ENCODE peak calls at places on chromosomes 11 and 22, in nine cellular contexts. S is transverse colon; J is CD8-positive, alpha-beta T cell; U is ascending aorta; C is neural progenitor cell; X is left ventricle myocardium inferior; D is ovary; Z is heart left ventricle; V is CD8-positive, alpha-beta memory T cell. E is an unnamed sample. For H3K4me1, the result is how much of the 10 kb centered on the place peaks cover.

GRCh38 chr11:70538641-70539359 is 140.5 kb downstream of the CTTN start:
- DNase-seq in U (no peak), C (no peak), S (no peak), J (no peak), Z (no peak), X (no peak), D (no peak), V (no peak), E (peak)

GRCh38 chr11:60870733-60871377 is 3.5 kb downstream of the ZP1 start:
- DNase-seq in S (no peak), D (no peak), J (no peak), C (no peak), U (peak), Z (no peak), V (no peak), X (no peak), E (no peak)

GRCh38 chr11:119589011-119589410 is 140.0 kb downstream of the NECTIN1 start:
- DNase-seq in J (no peak), D (no peak), U (no peak), X (no peak), V (no peak), C (no peak), S (no peak), Z (no peak), E (no peak)

GRCh38 chr22:50731811-50732624 is 6.0 kb upstream of the ACR start:
- DNase-seq in D (peak), Z (peak), S (peak), X (peak), V (peak), J (peak), C (peak), U (peak), E (no peak)

GRCh38 chr11:69943066-69943465 is 123.8 kb upstream of the FGF3 start:
- DNase-seq in D (no peak), S (no peak), U (no peak), X (no peak), C (no peak), Z (no peak), V (no peak), J (no peak), E (no peak)

GRCh38 chr11:89737116-89737515 is 27.0 kb downstream of the TRIM77 start:
- DNase-seq in Z (no peak), U (no peak), X (no peak), C (no peak), D (no peak), J (no peak), V (no peak), S (no peak), E (no peak)

GRCh38 chr22:41636467-41636866 is 15.4 kb downstream of the XRCC6 start:
- DNase-seq in V (no peak), U (no peak), J (no peak), C (no peak), Z (peak), X (peak), D (no peak), S (no peak), E (no peak)

GRCh38 chr11:121671276-121672168 is 218.8 kb upstream of the SORL1-AS1 start:
- DNase-seq in S (no peak), J (no peak), C (no peak), X (no peak), U (no peak), Z (no peak), V (no peak), D (peak), E (no peak)

GRCh38 chr11:114511538-114511937 is 48.1 kb downstream of the NXPE1 start:
- DNase-seq in D (no peak), X (no peak), Z (no peak), S (no peak), C (no peak), J (no peak), U (no peak), V (no peak), E (no peak)

GRCh38 chr11:1351278-1351937 is 38.3 kb upstream of the BRSK2 start:
- DNase-seq in J (no peak), Z (no peak), D (no peak), V (no peak), S (no peak), X (no peak), U (no peak), C (no peak), E (peak)

GRCh38 chr11:62805991-62806441 is 776 bp upstream of the NXF1 start:
- DNase-seq in X (no peak), Z (no peak), J (peak), V (no peak), C (peak), S (peak), U (no peak), D (no peak), E (no peak)

GRCh38 chr11:131614514-131615085 is 244.2 kb downstream of the NTM start:
- DNase-seq in C (no peak), S (no peak), Z (no peak), V (no peak), D (no peak), J (no peak), X (no peak), U (no peak), E (no peak)

GRCh38 chr11:93663021-93663420 is 1.5 kb downstream of the CEP295 start:
- DNase-seq in J (no peak), C (peak), Z (no peak), V (no peak), X (no peak), S (no peak), D (no peak), U (no peak), E (no peak)

GRCh38 chr11:42572231-42572610 is 739.6 kb upstream of the API5 start:
- DNase-seq in U (no peak), Z (no peak), C (no peak), V (no peak), S (no peak), X (no peak), J (no peak), D (no peak), E (no peak)

GRCh38 chr11:819943-820649 is 1.4 kb downstream of the PNPLA2 start:
- DNase-seq in Z (peak), X (peak), C (peak), J (peak), D (peak), V (peak), S (peak), U (peak), E (peak)

GRCh38 chr11:120210651-120211521 is at the start of gene OAF:
- DNase-seq in V (peak), D (peak), X (peak), U (peak), Z (peak), J (peak), S (peak), C (peak), E (peak)

GRCh38 chr22:45504703-45505341 is 2.1 kb downstream of the FBLN1 start:
- DNase-seq in U (no peak), C (peak), X (peak), Z (no peak), J (no peak), V (no peak), D (peak), S (no peak), E (no peak)

GRCh38 chr11:24234822-24235508 is 261.9 kb upstream of the LUZP2 start:
- DNase-seq in D (no peak), U (no peak), C (peak), S (peak), X (no peak), Z (no peak), J (no peak), V (no peak), E (no peak)

GRCh38 chr22:40368016-40368415 is 2.4 kb upstream of the SGSM3 start:
- DNase-seq in X (no peak), D (no peak), V (no peak), S (no peak), C (no peak), Z (no peak), U (no peak), J (no peak), E (no peak)

GRCh38 chr22:11629661-11630385 is 3898.2 kb upstream of the OR11H1 start:
- DNase-seq in C (no peak), X (no peak), Z (no peak), D (no peak), U (no peak), S (no peak), J (no peak), V (no peak), E (no peak)

GRCh38 chr22:45548991-45549736 is 46.5 kb downstream of the FBLN1 start:
- DNase-seq in C (peak), D (peak), S (peak), U (peak), Z (no peak), J (no peak), X (peak), V (no peak), E (no peak)

GRCh38 chr11:61011950-61012830 is 40.7 kb downstream of the CD6 start:
- DNase-seq in Z (no peak), C (peak), D (no peak), X (no peak), J (no peak), V (no peak), S (no peak), U (no peak), E (no peak)

GRCh38 chr11:36454991-36455611 is 55.0 kb downstream of the TRAF6 start:
- DNase-seq in V (no peak), X (no peak), Z (no peak), S (no peak), C (peak), J (no peak), D (peak), U (no peak), E (no peak)

GRCh38 chr22:32967285-32968101 is 90.7 kb downstream of the SYN3 start:
- DNase-seq in U (no peak), J (no peak), X (no peak), Z (no peak), S (no peak), D (no peak), C (no peak), V (no peak), E (no peak)

GRCh38 chr11:123300874-123301695 is 106.0 kb upstream of the CLMP start:
- DNase-seq in S (no peak), C (no peak), U (no peak), X (no peak), Z (no peak), D (no peak), J (no peak), V (no peak), E (no peak)

GRCh38 chr11:128061321-128061871 is 526.0 kb downstream of the ETS1 start:
- DNase-seq in C (no peak), U (no peak), S (no peak), X (no peak), J (no peak), V (no peak), D (no peak), Z (no peak), E (no peak)

GRCh38 chr11:44326615-44327475 is 16.9 kb upstream of the ALX4 start:
- DNase-seq in Z (no peak), U (no peak), X (no peak), J (no peak), D (no peak), C (no peak), S (no peak), V (no peak), E (no peak)

GRCh38 chr11:134592391-134592990 is 180.4 kb upstream of the B3GAT1 start:
- DNase-seq in S (peak), Z (no peak), X (no peak), C (peak), V (no peak), U (no peak), J (peak), D (no peak), E (peak)

GRCh38 chr11:1943977-1944376 is 3.2 kb upstream of the MRPL23 start:
- DNase-seq in U (peak), X (no peak), J (no peak), C (no peak), D (peak), Z (no peak), S (peak), V (no peak), E (no peak)

GRCh38 chr11:5992604-5993251 is 5.9 kb upstream of the OR52L1 start:
- DNase-seq in U (no peak), J (no peak), Z (no peak), V (no peak), D (no peak), C (peak), X (no peak), S (no peak), E (no peak)

GRCh38 chr22:42791721-42792452 is 65.2 kb downstream of the ARFGAP3 start:
- DNase-seq in D (peak), V (no peak), X (peak), S (peak), Z (peak), U (no peak), J (no peak), C (no peak), E (no peak)

GRCh38 chr11:92276773-92277172 is 52.2 kb downstream of the FAT3 start:
- DNase-seq in V (no peak), X (no peak), S (no peak), U (no peak), C (no peak), J (no peak), Z (no peak), D (no peak), E (no peak)

GRCh38 chr11:134532176-134532920 is 120.3 kb upstream of the B3GAT1 start:
- DNase-seq in U (peak), J (no peak), D (no peak), S (no peak), Z (no peak), C (peak), V (no peak), X (no peak), E (peak)

GRCh38 chr22:42978453-42979103 is 36.4 kb downstream of the PACSIN2 start:
- DNase-seq in U (no peak), C (peak), X (no peak), S (no peak), V (no peak), J (no peak), D (no peak), Z (peak), E (no peak)

GRCh38 chr22:27718186-27719032 is 83.1 kb downstream of the MN1 start:
- DNase-seq in S (peak), V (no peak), X (peak), D (peak), J (no peak), C (no peak), U (peak), Z (peak), E (peak)

GRCh38 chr22:27011131-27011530 is 353.7 kb downstream of the MIAT start:
- DNase-seq in J (no peak), S (no peak), D (no peak), Z (no peak), C (no peak), U (no peak), V (no peak), X (no peak), E (no peak)

DNA sequence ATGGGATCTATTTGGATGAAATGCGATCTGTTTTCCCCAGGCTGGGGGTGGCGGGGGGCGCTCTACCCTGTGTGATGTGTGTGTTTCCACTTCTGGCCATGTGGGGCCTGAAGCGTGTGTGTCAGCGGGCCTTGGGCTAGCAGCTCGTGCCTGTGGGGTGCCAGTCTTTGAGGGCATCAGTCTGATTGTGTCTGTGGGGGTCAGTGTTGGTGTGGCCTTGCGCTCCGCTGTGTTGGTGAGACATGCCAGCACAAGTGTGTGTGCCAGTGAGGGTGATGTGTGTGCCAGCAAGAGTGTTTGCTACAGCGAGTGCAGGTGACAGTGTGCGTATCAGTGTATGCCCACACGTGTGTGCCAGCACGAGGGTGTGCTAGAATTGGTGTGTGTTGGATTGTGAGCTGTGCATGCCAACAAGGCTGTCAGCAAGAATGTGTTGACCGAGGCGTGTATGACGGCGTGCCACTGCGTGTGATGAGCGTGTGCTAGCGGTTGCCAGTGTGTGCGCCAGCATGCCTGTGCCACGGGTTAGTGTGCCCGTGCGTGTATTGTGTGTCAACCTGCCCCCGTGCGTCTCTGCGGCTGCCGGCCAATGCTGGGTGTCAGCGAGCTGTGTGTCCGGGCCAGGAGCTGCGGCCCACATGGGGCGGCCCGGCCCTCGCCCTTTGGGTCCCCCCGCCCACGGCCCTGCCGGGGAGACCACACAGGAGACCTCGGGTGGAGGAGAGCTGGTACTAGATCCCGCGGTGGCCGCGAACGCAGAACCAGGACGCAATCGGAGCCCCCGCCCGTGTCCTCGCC is 519 bp downstream of the ARRB1 start:
- DNase-seq in U (peak), Z (peak), D (peak), V (no peak), J (peak), S (peak), C (peak), X (peak), E (peak)
- H3K4me1 ChIP-seq in U (under half), Z (under half), D (under half), V (half or more), J (half or more), S (half or more), C (under half), X (half or more), E (under half)

GRCh38 chr22:21571679-21572078 is 4.2 kb downstream of the UBE2L3 start:
- DNase-seq in D (no peak), V (no peak), S (no peak), Z (no peak), X (no peak), C (no peak), J (no peak), U (no peak), E (no peak)

GRCh38 chr22:21567456-21568206 is at the start of gene UBE2L3:
- DNase-seq in Z (peak), V (peak), U (peak), S (peak), C (peak), J (peak), X (peak), D (peak), E (peak)

GRCh38 chr22:21569459-21570161 is 2.1 kb downstream of the UBE2L3 start:
- DNase-seq in U (no peak), S (no peak), X (no peak), J (no peak), C (peak), V (no peak), D (no peak), Z (no peak), E (no peak)

GRCh38 chr22:21568207-21569075 is 927 bp downstream of the UBE2L3 start:
- DNase-seq in X (peak), S (peak), C (peak), U (peak), Z (peak), D (no peak), V (peak), J (peak), E (no peak)

DNA sequence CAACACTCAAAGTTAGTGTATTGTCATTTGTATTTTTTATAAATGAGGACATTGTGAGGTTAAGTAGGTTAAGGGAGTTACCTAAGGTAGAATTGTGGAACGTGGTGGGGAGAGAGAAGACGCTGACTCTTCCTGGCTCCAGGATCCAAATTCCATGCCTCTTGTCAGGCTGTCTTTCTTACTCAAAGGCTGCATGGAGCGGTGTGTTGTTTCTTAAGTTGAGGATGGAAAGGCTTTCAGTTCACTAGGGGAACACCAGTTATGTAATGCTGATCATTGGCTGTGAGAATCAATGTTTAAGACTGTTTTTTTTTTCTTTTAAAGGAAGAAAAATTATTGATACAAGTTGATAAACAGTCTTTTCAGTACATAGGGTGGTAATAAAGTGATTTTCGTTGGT is 2.9 kb downstream of the UBE2L3 start:
- DNase-seq in X (no peak), U (no peak), V (no peak), Z (no peak), J (no peak), C (no peak), D (no peak), S (no peak), E (no peak)
- H3K4me1 ChIP-seq in X (half or more), U (under half), V (half or more), Z (under half), J (half or more), C (under half), D (under half), S (half or more), E (under half)

GRCh38 chr22:48099671-48100070 is 1337.2 kb downstream of the TBC1D22A start:
- DNase-seq in U (peak), V (no peak), S (no peak), D (no peak), C (no peak), J (no peak), Z (no peak), X (no peak), E (peak)
- H3K4me1 ChIP-seq in U (under half), V (under half), S (under half), D (under half), C (under half), J (under half), Z (under half), X (under half), E (under half)

DNA sequence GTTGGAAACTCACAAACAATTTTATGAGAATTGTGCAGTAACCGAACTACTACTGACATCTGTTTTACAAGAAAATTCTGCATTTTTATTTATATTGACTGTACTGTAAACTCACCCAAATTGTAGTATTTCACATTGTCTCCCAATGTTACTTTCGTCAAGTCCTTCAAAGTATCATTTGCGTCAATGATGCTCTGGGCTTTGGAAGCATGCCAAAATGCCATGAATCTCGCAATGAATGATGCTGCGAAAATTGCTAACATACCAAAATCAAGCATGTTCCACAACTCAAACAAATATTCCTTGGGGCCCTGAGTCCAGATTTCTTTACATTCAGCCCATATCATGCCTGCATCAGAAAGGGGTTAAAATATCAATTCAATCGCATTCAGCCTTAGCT is 107.6 kb downstream of the TRPC6 start:
- DNase-seq in V (no peak), C (no peak), U (no peak), D (no peak), J (no peak), Z (no peak), S (no peak), X (no peak), E (no peak)
- H3K4me1 ChIP-seq in V (under half), C (under half), U (under half), D (under half), J (under half), Z (under half), S (under half), X (under half), E (under half)

E was measured in H9.